ENCODE peak calls at places on chromosome 12, in nine cellular contexts. E is colonic mucosa, S is B cell, R is WTC11, X is pancreas, I is Calu3, F is BE2C, U is A549, B is BJ. A is an unnamed sample.

GRCh38 chr12:82527165-82527780 is 159.4 kb upstream of the TMTC2 start:
- DNase-seq in E (peak), S (no peak), R (peak), X (peak), I (peak), F (peak), U (peak), B (peak), A (no peak)

GRCh38 chr12:95881331-95881955 is 22.7 kb downstream of the SNRPF start:
- DNase-seq in E (no peak), S (no peak), R (no peak), X (no peak), I (no peak), F (no peak), U (no peak), B (no peak), A (no peak)

GRCh38 chr12:18446245-18446644 is 184.9 kb downstream of the PIK3C2G start:
- DNase-seq in E (no peak), S (no peak), R (no peak), X (no peak), I (no peak), F (no peak), U (no peak), B (no peak), A (no peak)

GRCh38 chr12:121765573-121765972 is 27.9 kb downstream of the RHOF start:
- DNase-seq in E (no peak), S (no peak), R (no peak), X (no peak), I (no peak), F (peak), U (no peak), B (peak), A (no peak)

GRCh38 chr12:9118161-9118560 is 2.4 kb upstream of the A2M start:
- DNase-seq in E (no peak), S (peak), R (no peak), X (no peak), I (no peak), F (no peak), U (no peak), B (no peak), A (no peak)

GRCh38 chr12:109771746-109772621 is 58.4 kb downstream of the FAM222A start:
- DNase-seq in E (no peak), S (no peak), R (no peak), X (no peak), I (no peak), F (no peak), U (no peak), B (no peak), A (no peak)

GRCh38 chr12:57127101-57127709 is 1.1 kb upstream of the LRP1 start:
- DNase-seq in E (peak), S (peak), R (peak), X (peak), I (peak), F (peak), U (peak), B (no peak), A (peak)

GRCh38 chr12:92927436-92928116 is 1.5 kb downstream of the EEA1 start:
- DNase-seq in E (no peak), S (no peak), R (no peak), X (no peak), I (no peak), F (no peak), U (peak), B (no peak), A (no peak)

GRCh38 chr12:26798013-26798412 is 35.0 kb downstream of the ITPR2 start:
- DNase-seq in E (no peak), S (no peak), R (no peak), X (no peak), I (no peak), F (no peak), U (no peak), B (peak), A (no peak)

GRCh38 chr12:74066476-74066875 is 471.2 kb upstream of the ATXN7L3B start:
- DNase-seq in E (no peak), S (no peak), R (no peak), X (no peak), I (no peak), F (no peak), U (no peak), B (no peak), A (no peak)

GRCh38 chr12:1801285-1801975 is 18.9 kb upstream of the LRTM2 start:
- DNase-seq in E (no peak), S (no peak), R (no peak), X (no peak), I (no peak), F (no peak), U (no peak), B (no peak), A (no peak)

GRCh38 chr12:130192667-130193345 is 30.5 kb downstream of the FZD10 start:
- DNase-seq in E (no peak), S (no peak), R (peak), X (no peak), I (no peak), F (no peak), U (no peak), B (no peak), A (no peak)
- TF ChIP-seq CTCF in E (no peak), S (no peak), R (no peak), X (no peak), I (no peak), F (no peak), U (no peak), B (no peak), A (no peak)

GRCh38 chr12:3683670-3684069 is 69.2 kb downstream of the CRACR2A start:
- DNase-seq in E (no peak), S (no peak), R (no peak), X (no peak), I (no peak), F (no peak), U (no peak), B (no peak), A (no peak)

GRCh38 chr12:3679831-3680230 is 73.1 kb downstream of the CRACR2A start:
- DNase-seq in E (no peak), S (no peak), R (no peak), X (no peak), I (no peak), F (no peak), U (no peak), B (no peak), A (no peak)

GRCh38 chr12:3677609-3678008 is 75.3 kb downstream of the CRACR2A start:
- DNase-seq in E (no peak), S (no peak), R (no peak), X (no peak), I (no peak), F (no peak), U (no peak), B (no peak), A (no peak)

GRCh38 chr12:3681595-3681921 is 71.4 kb downstream of the CRACR2A start:
- DNase-seq in E (no peak), S (no peak), R (no peak), X (no peak), I (no peak), F (no peak), U (no peak), B (no peak), A (no peak)

DNA sequence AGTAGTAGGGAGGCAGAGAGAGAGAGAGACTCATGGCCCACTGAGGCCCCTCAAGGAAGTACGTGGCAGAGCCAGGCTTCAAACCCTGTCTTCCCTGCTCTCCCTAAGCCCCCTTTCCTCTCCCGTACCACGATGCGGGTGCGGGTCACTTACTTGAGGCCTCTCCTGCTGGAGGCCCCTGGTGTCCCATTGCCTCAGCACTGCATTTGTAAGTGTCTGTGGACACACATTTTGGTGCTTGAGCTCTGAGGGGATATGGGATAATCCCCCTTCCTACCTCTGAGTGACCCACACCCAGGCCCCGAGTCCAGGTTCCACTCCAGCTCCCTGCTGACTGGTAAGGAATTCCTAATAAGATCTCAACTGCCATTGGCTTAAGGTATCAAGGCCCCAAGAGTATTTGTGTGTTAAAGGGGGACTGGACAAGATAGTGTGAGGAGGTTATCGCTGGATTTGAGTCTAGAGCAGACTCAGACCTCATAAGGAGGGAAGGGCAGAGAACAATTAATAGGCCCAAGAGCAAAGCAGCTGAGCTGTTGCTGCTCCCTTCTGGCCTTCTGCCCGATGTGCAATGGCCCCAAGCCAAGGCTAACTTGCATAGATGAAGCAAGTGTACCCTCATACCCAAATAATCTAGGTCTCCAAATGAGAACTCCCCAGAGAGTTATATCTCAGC is 71.9 kb downstream of the CRACR2A start:
- DNase-seq in E (peak), S (no peak), R (no peak), X (peak), I (peak), F (no peak), U (no peak), B (no peak), A (no peak)
- TF ChIP-seq CTCF in E (no peak), S (no peak), R (no peak), X (no peak), I (no peak), F (no peak), U (no peak), B (no peak), A (no peak)

GRCh38 chr12:124396544-124397398 is 101.9 kb downstream of the RFLNA start:
- DNase-seq in E (peak), S (no peak), R (no peak), X (peak), I (peak), F (peak), U (no peak), B (no peak), A (no peak)

GRCh38 chr12:124398578-124399227 is 103.8 kb downstream of the RFLNA start:
- DNase-seq in E (peak), S (no peak), R (no peak), X (no peak), I (no peak), F (no peak), U (no peak), B (no peak), A (no peak)

GRCh38 chr12:124395986-124396385 is 101.1 kb downstream of the RFLNA start:
- DNase-seq in E (no peak), S (no peak), R (no peak), X (no peak), I (no peak), F (peak), U (no peak), B (no peak), A (no peak)

GRCh38 chr12:124397807-124398577 is 103.1 kb downstream of the RFLNA start:
- DNase-seq in E (peak), S (no peak), R (no peak), X (peak), I (peak), F (no peak), U (no peak), B (no peak), A (no peak)

DNA sequence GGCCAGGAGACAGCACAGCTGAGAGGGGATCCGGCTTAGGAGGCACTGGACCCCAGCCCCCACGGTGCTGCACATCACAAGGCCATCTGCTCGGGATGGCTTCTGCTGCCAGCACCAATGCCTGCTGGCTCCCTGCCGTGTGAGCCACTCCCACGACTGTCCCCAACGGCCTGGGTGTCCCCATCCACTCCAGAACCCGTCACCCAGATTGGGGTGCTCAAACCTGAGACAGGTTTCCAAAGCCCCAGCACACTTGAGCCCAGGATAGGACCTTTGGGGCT is 102.4 kb downstream of the RFLNA start:
- DNase-seq in E (no peak), S (no peak), R (no peak), X (no peak), I (no peak), F (peak), U (no peak), B (no peak), A (no peak)
- TF ChIP-seq CTCF in E (no peak), S (no peak), R (no peak), X (no peak), I (no peak), F (no peak), U (no peak), B (no peak), A (no peak)

DNA sequence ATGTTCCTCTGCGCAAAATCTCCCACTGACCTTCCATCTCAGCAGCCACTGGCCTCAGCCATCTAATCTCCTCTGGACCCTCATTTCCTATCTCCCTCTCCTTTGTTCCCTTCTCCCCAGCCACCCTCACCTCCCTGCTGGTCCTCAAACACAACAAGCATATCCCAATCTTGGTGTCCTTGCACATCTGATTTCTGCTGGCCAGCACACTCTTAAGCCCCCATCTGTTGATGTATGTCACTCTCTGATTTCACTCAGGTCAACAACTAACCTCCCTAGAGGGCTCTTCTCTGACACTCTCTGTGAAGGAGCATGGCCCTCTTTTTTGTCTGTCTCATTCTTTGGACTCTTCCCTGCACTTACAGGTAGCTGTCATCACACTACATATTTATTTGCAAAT is 25.6 kb downstream of the PPM1H start:
- DNase-seq in E (no peak), S (no peak), R (no peak), X (no peak), I (no peak), F (no peak), U (no peak), B (no peak), A (no peak)
- TF ChIP-seq CTCF in E (no peak), S (no peak), R (no peak), X (no peak), I (no peak), F (no peak), U (no peak), B (no peak), A (no peak)

GRCh38 chr12:28107679-28108078 is 82.6 kb upstream of the CCDC91 start:
- DNase-seq in E (no peak), S (no peak), R (no peak), X (no peak), I (no peak), F (no peak), U (no peak), B (no peak), A (no peak)

GRCh38 chr12:28114488-28114887 is 75.8 kb upstream of the CCDC91 start:
- DNase-seq in E (no peak), S (no peak), R (no peak), X (no peak), I (no peak), F (no peak), U (no peak), B (no peak), A (no peak)

GRCh38 chr12:28108599-28108998 is 81.7 kb upstream of the CCDC91 start:
- DNase-seq in E (no peak), S (no peak), R (no peak), X (no peak), I (no peak), F (no peak), U (no peak), B (no peak), A (no peak)

GRCh38 chr12:28104893-28105864 is 85.1 kb upstream of the CCDC91 start:
- DNase-seq in E (no peak), S (no peak), R (no peak), X (no peak), I (no peak), F (no peak), U (no peak), B (no peak), A (no peak)

GRCh38 chr12:28110329-28110728 is 79.9 kb upstream of the CCDC91 start:
- DNase-seq in E (no peak), S (no peak), R (no peak), X (no peak), I (no peak), F (no peak), U (no peak), B (no peak), A (no peak)
- TF ChIP-seq CTCF in E (no peak), S (no peak), R (no peak), X (no peak), I (no peak), F (peak), U (no peak), B (no peak), A (no peak)

GRCh38 chr12:126558810-126559209 is 1493.6 kb downstream of the AACS start:
- DNase-seq in E (no peak), S (no peak), R (no peak), X (no peak), I (no peak), F (no peak), U (no peak), B (no peak), A (no peak)
- TF ChIP-seq CTCF in E (no peak), S (no peak), R (no peak), X (no peak), I (no peak), F (no peak), U (no peak), B (no peak), A (no peak)

GRCh38 chr12:108127654-108128053 is 1.4 kb upstream of the WSCD2 start:
- DNase-seq in E (no peak), S (no peak), R (no peak), X (no peak), I (no peak), F (no peak), U (no peak), B (no peak), A (no peak)

GRCh38 chr12:108126990-108127468 is 2.1 kb upstream of the WSCD2 start:
- DNase-seq in E (no peak), S (no peak), R (no peak), X (no peak), I (no peak), F (no peak), U (no peak), B (no peak), A (no peak)

GRCh38 chr12:108131035-108131434 is 1.9 kb downstream of the WSCD2 start:
- DNase-seq in E (no peak), S (no peak), R (no peak), X (no peak), I (no peak), F (no peak), U (no peak), B (no peak), A (no peak)

GRCh38 chr12:108128221-108129016 is 669 bp upstream of the WSCD2 start:
- DNase-seq in E (no peak), S (no peak), R (no peak), X (no peak), I (no peak), F (no peak), U (no peak), B (no peak), A (no peak)

DNA sequence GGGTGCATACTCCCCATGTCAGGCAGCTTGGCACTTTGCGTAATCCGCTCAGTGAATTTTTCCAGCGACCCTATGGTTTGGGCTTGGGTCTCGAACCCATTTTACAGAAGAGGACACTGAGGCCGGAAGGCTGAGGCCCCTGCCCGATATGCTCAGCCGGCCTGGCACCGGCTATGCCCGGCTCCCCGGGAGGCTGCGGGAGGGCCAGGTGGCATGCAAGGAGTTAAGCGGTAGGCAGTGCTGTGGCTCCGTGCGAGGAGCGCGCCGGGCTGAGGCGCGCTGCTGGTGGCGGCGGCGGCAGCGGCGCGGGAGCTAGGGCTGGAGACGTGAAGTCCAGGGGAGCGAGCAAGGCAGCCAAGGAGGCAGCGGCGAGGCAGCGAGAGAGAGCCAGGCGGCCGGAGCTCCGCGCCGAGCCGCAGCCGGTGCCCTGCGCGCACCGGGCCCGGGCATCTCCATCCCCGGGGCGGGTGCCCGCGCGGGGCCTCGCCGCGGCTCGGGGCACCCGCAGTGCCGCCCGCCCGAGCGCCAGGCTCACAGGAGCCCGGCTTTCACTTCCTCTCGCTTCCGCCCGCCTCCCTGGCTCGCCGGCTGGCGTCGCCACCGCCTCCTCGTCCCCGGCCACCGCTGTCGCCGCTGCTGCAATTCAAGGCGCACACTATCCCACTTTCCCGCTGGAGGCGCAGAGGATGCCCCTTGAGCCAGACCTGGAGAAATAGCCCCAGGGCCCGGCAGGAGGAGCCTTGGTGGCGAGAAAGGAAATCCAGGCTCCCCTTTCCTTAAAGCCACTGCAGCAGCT is at the start of gene WSCD2:
- DNase-seq in E (no peak), S (no peak), R (peak), X (peak), I (peak), F (peak), U (no peak), B (no peak), A (peak)
- TF ChIP-seq CTCF in E (no peak), S (no peak), R (no peak), X (no peak), I (no peak), F (peak), U (peak), B (no peak), A (no peak)